ENCODE peak calls at places on chromosomes 11 and 22, in six cellular contexts. W is left ventricle myocardium inferior, M is AG04450, T is thoracic aorta, J is heart left ventricle, Z is sigmoid colon. F is an unnamed sample. For H3K9me3, the result is how much of the 10 kb centered on the place peaks cover.

GRCh38 chr11:106077609-106078517 is at the start of gene AASDHPPT:
- DNase-seq in W (no peak), M (no peak), T (no peak), J (peak), Z (no peak), F (peak)

GRCh38 chr22:35205956-35206355 is 51.3 kb upstream of the HMGXB4 start:
- DNase-seq in W (no peak), M (peak), T (no peak), J (no peak), Z (no peak), F (no peak)

GRCh38 chr11:45104006-45104789 is 42.2 kb upstream of the PRDM11 start:
- DNase-seq in W (no peak), M (no peak), T (no peak), J (no peak), Z (no peak), F (no peak)

GRCh38 chr11:120209750-120210650 is 832 bp upstream of the OAF start:
- DNase-seq in W (no peak), M (no peak), T (no peak), J (no peak), Z (no peak), F (no peak)

GRCh38 chr11:129375731-129376657 is at the start of gene BARX2:
- DNase-seq in W (peak), M (peak), T (no peak), J (no peak), Z (no peak), F (peak)

GRCh38 chr11:70910835-70911234 is 341.5 kb downstream of the SHANK2 start:
- DNase-seq in W (no peak), M (no peak), T (no peak), J (no peak), Z (no peak), F (no peak)

GRCh38 chr11:12190511-12190910 is 80.1 kb downstream of the MICAL2 start:
- DNase-seq in W (no peak), M (no peak), T (no peak), J (no peak), Z (no peak), F (no peak)

GRCh38 chr22:40429481-40429880 is 59.1 kb downstream of the SGSM3 start:
- DNase-seq in W (no peak), M (no peak), T (no peak), J (no peak), Z (no peak), F (no peak)

GRCh38 chr11:73143126-73143838 is 1.2 kb upstream of the FCHSD2 start:
- DNase-seq in W (no peak), M (peak), T (no peak), J (no peak), Z (no peak), F (peak)

DNA sequence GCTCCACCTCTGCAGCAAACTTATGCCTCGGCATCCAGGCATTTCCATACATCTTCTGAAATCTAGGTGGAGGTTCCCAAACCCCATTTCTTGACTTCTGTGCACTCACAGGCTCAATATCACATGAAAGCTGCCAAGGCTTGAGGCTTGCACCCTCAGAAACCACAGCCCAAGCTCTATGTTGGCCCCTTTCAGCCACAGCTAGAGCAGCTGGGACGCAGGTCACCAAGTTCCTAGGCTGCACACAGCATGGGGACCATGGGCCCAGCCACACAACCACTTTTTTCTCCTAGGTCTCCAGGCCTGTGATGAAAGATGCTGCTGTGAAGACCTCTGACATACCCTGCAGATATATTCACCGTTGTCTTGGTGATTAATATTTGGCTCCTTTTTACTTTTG is 24.7 kb upstream of the MTMR2 start:
- DNase-seq in W (no peak), M (no peak), T (no peak), J (no peak), Z (no peak), F (no peak)
- H3K9me3 ChIP-seq in W (under half), M (under half), T (under half), J (under half), Z (under half), F (under half)

DNA sequence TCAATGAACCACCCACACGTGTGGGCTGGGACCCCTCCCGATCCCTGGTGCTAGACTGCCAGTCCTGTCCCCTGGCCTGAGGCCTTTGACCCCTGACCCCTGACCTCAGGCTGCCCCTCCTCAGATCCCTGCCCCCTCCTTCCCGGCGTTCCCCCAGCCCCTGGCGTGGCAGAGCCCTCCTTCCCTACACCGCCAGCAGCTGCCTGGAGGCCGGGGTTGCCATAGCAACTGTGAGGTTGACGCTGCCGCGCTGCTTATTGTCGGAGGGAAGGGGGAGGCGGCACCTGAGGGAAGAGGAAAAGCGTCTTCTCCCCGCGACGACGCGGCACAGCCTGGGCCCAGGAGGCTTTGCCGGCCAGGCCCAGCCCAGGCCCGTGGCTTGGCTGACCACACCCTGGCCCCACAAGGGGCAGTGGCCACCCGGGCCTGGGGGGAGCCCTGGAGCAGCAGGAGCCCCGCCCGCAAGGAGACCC is 32.6 kb downstream of the SHANK3 start:
- DNase-seq in W (peak), M (peak), T (no peak), J (peak), Z (peak), F (no peak)
- H3K4me3 ChIP-seq in W (no peak), M (peak), T (no peak), J (no peak), Z (no peak), F (no peak)

DNA sequence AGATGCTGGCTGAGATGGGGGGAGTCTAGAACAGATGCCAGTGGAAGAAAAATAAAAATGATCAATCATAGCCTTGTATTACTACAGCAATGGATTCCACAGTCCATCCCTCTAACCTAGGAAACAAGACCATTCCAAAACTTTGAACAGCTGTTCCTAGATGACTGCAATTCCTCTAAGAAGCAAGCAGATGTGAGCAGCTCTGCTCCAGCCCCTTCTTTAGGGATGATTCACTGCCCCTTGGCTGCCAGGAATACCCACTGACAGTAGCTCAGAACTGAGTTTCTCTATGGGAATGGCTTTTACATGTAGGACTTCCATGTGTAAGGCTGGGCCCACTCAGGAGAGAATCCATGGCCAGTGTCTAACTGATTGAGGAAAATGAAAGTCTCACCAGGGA is 943.9 kb downstream of the OPCML start:
- DNase-seq in W (no peak), M (peak), T (no peak), J (no peak), Z (no peak), F (no peak)
- H3K9me3 ChIP-seq in W (under half), M (under half), T (under half), J (under half), Z (under half), F (under half)

GRCh38 chr11:76671626-76672309 is 1.2 kb upstream of the LRRC32 start:
- DNase-seq in W (no peak), M (no peak), T (no peak), J (no peak), Z (no peak), F (no peak)

GRCh38 chr11:76668362-76669155 is 2.0 kb downstream of the LRRC32 start:
- DNase-seq in W (no peak), M (no peak), T (no peak), J (peak), Z (peak), F (no peak)

GRCh38 chr11:76670475-76671235 is at the start of gene LRRC32:
- DNase-seq in W (peak), M (no peak), T (no peak), J (peak), Z (peak), F (peak)

GRCh38 chr11:76671236-76671590 is 666 bp upstream of the LRRC32 start:
- DNase-seq in W (no peak), M (no peak), T (no peak), J (no peak), Z (no peak), F (no peak)

DNA sequence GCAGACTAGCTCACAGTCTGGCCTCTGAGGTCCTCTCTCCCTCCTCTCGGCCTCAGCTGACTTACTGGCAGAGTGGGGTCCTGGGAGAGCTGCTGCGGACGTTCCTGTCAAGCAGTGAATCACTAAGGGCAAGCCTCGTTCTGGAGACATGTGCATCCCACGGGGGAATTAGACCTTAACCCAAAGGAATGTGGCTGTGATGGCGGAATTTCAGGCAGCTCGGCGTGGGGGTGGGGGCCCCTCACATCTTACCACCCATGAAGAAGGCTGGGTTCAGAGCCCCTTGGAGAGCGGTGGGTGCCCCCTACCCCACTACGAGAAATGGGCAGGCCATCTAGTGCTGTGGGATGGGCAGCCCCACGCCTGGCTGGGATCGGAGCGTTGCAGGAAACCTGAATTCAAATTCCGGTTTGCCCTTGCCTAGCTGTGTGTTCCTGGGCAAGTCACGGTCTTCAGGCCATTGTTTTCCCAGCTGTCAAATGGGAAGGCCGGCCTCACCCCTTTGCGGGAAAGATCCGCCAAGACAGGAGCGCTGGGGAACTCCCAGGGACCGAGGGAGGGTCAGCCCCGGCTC is 559 bp downstream of the LRRC32 start:
- DNase-seq in W (no peak), M (peak), T (peak), J (peak), Z (peak), F (no peak)
- H3K4me3 ChIP-seq in W (peak), M (peak), T (peak), J (peak), Z (peak), F (peak)

GRCh38 chr22:48919187-48919590 is 908.5 kb downstream of the BRD1 start:
- DNase-seq in W (no peak), M (no peak), T (no peak), J (no peak), Z (peak), F (peak)

GRCh38 chr22:48921411-48921903 is 906.2 kb downstream of the BRD1 start:
- DNase-seq in W (no peak), M (no peak), T (no peak), J (no peak), Z (peak), F (no peak)

GRCh38 chr22:48918585-48919186 is 909.0 kb downstream of the BRD1 start:
- DNase-seq in W (no peak), M (no peak), T (no peak), J (no peak), Z (peak), F (no peak)

GRCh38 chr22:48920776-48921241 is 906.9 kb downstream of the BRD1 start:
- DNase-seq in W (no peak), M (no peak), T (no peak), J (no peak), Z (peak), F (no peak)

DNA sequence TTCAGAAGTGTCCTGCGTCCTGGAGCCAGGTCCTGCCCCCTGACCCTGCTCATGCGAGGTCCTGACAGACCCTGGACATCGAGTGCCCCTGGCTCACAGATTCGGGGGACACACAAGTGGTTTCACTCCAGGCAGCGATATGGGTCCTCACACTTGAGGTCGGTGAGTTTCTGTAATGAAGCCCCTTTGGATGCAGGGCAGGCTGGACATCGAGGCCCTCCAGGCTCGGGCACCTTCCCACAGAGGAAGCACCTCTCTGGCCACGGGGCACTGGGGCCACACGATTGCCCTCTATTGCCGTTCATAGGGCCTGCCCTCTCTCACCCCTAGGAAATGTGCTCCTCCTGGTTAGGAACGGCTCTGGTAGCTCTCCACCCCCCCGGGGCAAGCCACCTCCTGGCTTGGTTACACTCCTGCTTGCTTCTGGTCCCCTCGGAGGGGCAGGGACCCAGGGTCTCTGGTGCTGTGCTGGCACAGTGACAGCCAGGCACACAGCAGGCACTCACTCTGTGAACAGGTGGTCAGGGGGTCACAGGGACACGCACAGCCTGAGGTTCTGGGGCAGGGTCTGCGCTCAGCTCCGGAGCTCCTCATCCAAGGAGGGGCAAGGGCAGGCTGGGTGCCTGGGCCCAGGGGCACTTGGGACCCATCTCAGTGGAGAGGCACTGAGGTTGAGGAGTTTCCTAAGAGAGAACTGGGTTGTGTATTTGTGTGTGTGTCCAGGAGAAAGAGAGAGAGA is 907.7 kb downstream of the BRD1 start:
- DNase-seq in W (no peak), M (no peak), T (no peak), J (no peak), Z (peak), F (no peak)
- H3K9me3 ChIP-seq in W (under half), M (half or more), T (under half), J (under half), Z (under half), F (under half)

DNA sequence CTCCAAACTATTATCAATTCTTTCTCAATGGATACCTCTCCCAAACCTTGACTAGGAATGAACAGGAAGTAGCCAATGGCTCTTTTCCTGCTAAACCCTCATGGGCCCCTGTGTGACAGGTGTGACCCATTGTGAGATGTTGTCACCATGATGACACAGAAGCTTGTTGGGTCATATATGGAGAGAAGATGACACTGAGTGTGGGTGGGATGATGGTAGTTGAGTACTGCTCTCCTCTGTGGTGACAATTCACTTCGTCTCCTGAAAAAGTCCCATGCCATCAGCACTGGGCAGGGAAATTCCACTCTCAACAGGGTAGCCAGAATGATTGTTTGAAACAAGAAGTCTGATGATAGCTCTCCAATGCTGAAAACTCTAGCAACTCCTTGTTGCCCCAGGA is 94.0 kb upstream of the SEZ6L start:
- DNase-seq in W (no peak), M (no peak), T (no peak), J (no peak), Z (no peak), F (no peak)
- H3K4me3 ChIP-seq in W (no peak), M (no peak), T (no peak), J (no peak), Z (no peak), F (no peak)